ENCODE peak calls at places on chromosome 10, in five cellular contexts. O, L, C, T and I are unnamed samples.

GRCh38 chr10:108544500-108545120 is 1378.7 kb downstream of the XPNPEP1 start:
- DNase-seq in O (no peak), L (peak), C (peak), T (no peak), I (peak)

GRCh38 chr10:60757422-60757895 is 20.8 kb upstream of the CDK1 start:
- DNase-seq in O (no peak), L (no peak), C (no peak), T (no peak), I (peak)

GRCh38 chr10:114584419-114584818 is 73.7 kb downstream of the ABLIM1 start:
- DNase-seq in O (no peak), L (no peak), C (no peak), T (no peak), I (peak)

GRCh38 chr10:50604049-50604640 is 19.6 kb downstream of the SGMS1 start:
- DNase-seq in O (no peak), L (peak), C (no peak), T (no peak), I (no peak)

GRCh38 chr10:79295593-79295992 is 51.7 kb upstream of the PPIF start:
- DNase-seq in O (no peak), L (no peak), C (no peak), T (no peak), I (no peak)

GRCh38 chr10:114058297-114058696 is 14.6 kb downstream of the ADRB1 start:
- DNase-seq in O (no peak), L (no peak), C (no peak), T (no peak), I (no peak)

GRCh38 chr10:126268104-126268900 is 120.0 kb downstream of the ADAM12 start:
- DNase-seq in O (no peak), L (no peak), C (no peak), T (no peak), I (peak)

GRCh38 chr10:73991203-73991602 is 6.7 kb upstream of the VCL start:
- DNase-seq in O (no peak), L (no peak), C (no peak), T (no peak), I (no peak)

GRCh38 chr10:63197304-63198092 is 64.4 kb downstream of the NRBF2 start:
- DNase-seq in O (no peak), L (no peak), C (no peak), T (no peak), I (peak)

GRCh38 chr10:43647576-43647975 is 1.1 kb downstream of the ZNF32 start:
- DNase-seq in O (no peak), L (no peak), C (no peak), T (no peak), I (no peak)

GRCh38 chr10:71527135-71527534 is 130.4 kb downstream of the CDH23 start:
- DNase-seq in O (no peak), L (no peak), C (no peak), T (no peak), I (no peak)

GRCh38 chr10:122113161-122113944 is 124.4 kb downstream of the TACC2 start:
- DNase-seq in O (no peak), L (no peak), C (peak), T (peak), I (peak)

GRCh38 chr10:33735463-33735862 is 401.0 kb upstream of the NRP1 start:
- DNase-seq in O (no peak), L (no peak), C (no peak), T (no peak), I (peak)

GRCh38 chr10:48470115-48470892 is 134.6 kb downstream of the ARHGAP22 start:
- DNase-seq in O (no peak), L (peak), C (no peak), T (no peak), I (peak)

GRCh38 chr10:37763132-37763531 is 94.3 kb downstream of the ZNF248 start:
- DNase-seq in O (no peak), L (no peak), C (no peak), T (no peak), I (no peak)

GRCh38 chr10:1454428-1454827 is 282.9 kb downstream of the ADARB2 start:
- DNase-seq in O (peak), L (no peak), C (no peak), T (no peak), I (no peak)

GRCh38 chr10:94115725-94116124 is 122.0 kb downstream of the PLCE1 start:
- DNase-seq in O (no peak), L (no peak), C (peak), T (peak), I (peak)

GRCh38 chr10:26494018-26494417 is 55.9 kb downstream of the APBB1IP start:
- DNase-seq in O (no peak), L (no peak), C (no peak), T (no peak), I (no peak)

GRCh38 chr10:12067336-12067735 is 1.4 kb upstream of the DHTKD1 start:
- DNase-seq in O (no peak), L (no peak), C (no peak), T (no peak), I (peak)

GRCh38 chr10:96910488-96911395 is 78.6 kb downstream of the LCOR start:
- DNase-seq in O (peak), L (peak), C (peak), T (peak), I (peak)

GRCh38 chr10:67487199-67487598 is 208.8 kb downstream of the CTNNA3 start:
- DNase-seq in O (no peak), L (no peak), C (no peak), T (no peak), I (no peak)

GRCh38 chr10:31319602-31320178 is 674 bp downstream of the ZEB1 start:
- DNase-seq in O (no peak), L (no peak), C (no peak), T (no peak), I (no peak)

GRCh38 chr10:44395902-44396670 is 11.2 kb upstream of the CXCL12 start:
- DNase-seq in O (no peak), L (no peak), C (no peak), T (no peak), I (no peak)

GRCh38 chr10:116699783-116700150 is 42.6 kb downstream of the HSPA12A start:
- DNase-seq in O (no peak), L (no peak), C (no peak), T (no peak), I (no peak)

GRCh38 chr10:118725784-118726507 is 28.8 kb downstream of the CACUL1 start:
- DNase-seq in O (no peak), L (no peak), C (no peak), T (no peak), I (peak)

GRCh38 chr10:77236700-77237099 is 400.9 kb downstream of the KCNMA1 start:
- DNase-seq in O (no peak), L (no peak), C (no peak), T (no peak), I (peak)

GRCh38 chr10:123643315-123643714 is 22.8 kb upstream of the GPR26 start:
- DNase-seq in O (no peak), L (no peak), C (no peak), T (no peak), I (no peak)

GRCh38 chr10:118173326-118173725 is 126.6 kb upstream of the RAB11FIP2 start:
- DNase-seq in O (no peak), L (no peak), C (no peak), T (no peak), I (no peak)

GRCh38 chr10:95485445-95485844 is 75.7 kb downstream of the SORBS1 start:
- DNase-seq in O (no peak), L (no peak), C (no peak), T (no peak), I (no peak)

GRCh38 chr10:73771722-73772279 is 10.0 kb upstream of the CHCHD1 start:
- DNase-seq in O (no peak), L (peak), C (peak), T (peak), I (peak)

GRCh38 chr10:108392286-108392685 is 1227.8 kb upstream of the SORCS1 start:
- DNase-seq in O (no peak), L (no peak), C (no peak), T (no peak), I (peak)

DNA sequence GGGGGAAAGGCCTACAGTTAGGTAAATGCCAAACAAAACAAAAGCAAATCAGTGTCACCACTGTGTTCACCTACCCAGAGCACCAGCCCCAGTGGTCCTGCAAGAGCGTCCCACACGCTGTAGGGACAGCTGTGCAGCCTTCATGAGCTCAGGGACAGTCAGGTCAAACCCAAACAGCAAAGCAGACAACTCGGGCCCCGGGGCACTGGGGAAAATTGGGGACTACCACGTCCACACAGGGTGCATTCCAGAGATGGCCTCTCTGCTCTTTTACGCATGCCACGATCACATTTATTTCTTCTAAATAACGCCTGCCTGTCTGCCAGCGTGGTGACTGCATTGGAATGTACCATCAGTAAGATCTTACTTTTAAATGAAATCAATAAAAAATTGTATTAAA is 21.7 kb downstream of the EBF3 start:
- DNase-seq in O (no peak), L (no peak), C (no peak), T (no peak), I (no peak)
- TF ChIP-seq CEBPB in O (no peak), L (no peak), C (no peak), T (no peak), I (no peak)

GRCh38 chr10:99926925-99927718 is 82.6 kb downstream of the DNMBP start:
- DNase-seq in O (no peak), L (no peak), C (no peak), T (no peak), I (peak)
- TF ChIP-seq CEBPB in O (no peak), L (no peak), C (no peak), T (no peak), I (peak)

DNA sequence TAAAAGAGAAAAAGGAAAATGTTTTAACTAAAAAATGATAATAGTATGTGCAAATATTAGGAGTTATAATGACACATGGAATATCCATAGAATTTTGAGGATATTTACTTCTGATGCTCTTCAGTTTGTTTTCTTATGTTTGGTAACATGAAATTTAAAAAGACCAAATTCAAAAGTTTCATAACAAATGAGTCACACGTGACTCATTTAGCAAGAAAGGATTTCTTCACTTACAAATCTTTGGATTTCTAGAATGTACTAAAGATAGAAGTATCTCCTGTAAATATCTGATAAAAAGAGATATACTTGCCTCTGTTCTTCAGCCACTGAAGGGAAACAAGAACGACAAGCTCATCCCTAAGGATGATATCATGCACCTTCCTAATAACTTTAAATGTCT is 774.5 kb upstream of the LRRTM3 start:
- DNase-seq in O (no peak), L (no peak), C (no peak), T (no peak), I (no peak)
- TF ChIP-seq CEBPB in O (no peak), L (no peak), C (no peak), T (no peak), I (no peak)

GRCh38 chr10:3435671-3436070 is 263.1 kb upstream of the PITRM1 start:
- DNase-seq in O (no peak), L (no peak), C (no peak), T (no peak), I (peak)
- TF ChIP-seq CEBPB in O (no peak), L (no peak), C (no peak), T (no peak), I (peak)

DNA sequence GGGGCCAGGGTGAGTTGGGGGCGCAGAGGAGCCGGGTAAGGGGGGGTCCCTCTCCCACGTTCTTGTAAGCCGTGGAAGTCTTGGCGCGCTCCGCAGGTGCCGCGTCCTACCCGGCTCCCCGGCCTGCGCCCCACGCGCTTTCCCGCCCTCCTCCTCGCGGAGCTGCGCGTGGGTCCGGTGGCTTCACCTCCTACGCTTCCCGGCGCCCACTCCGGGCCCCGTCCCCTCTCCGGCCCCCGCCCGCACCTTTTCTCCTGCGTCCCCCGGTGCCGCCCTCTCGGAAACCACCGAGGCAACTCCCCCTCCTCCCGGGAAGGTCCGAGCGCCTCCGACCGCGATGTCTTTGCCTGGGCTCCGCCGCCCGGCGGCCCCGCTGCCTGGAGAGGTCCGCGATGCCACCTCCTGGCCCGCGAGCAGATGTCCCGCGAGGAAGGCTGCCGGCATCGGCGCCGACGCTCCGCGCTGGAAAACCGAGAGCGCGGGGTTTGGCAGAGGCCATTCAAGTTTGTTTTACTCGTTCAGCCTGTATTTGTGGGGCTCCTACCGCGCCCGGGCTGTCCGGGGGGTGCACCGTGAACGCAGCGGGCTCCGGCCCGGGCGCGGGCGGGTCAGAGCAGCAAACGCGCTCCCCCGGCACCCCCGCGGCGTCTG is 2.4 kb upstream of the NKX6-2 start:
- DNase-seq in O (no peak), L (no peak), C (peak), T (no peak), I (peak)
- TF ChIP-seq CEBPB in O (no peak), L (no peak), C (no peak), T (no peak), I (no peak)

GRCh38 chr10:98316156-98316555 is 48.2 kb upstream of the LOXL4 start:
- DNase-seq in O (no peak), L (no peak), C (no peak), T (no peak), I (no peak)

GRCh38 chr10:98312816-98313215 is 44.8 kb upstream of the LOXL4 start:
- DNase-seq in O (no peak), L (no peak), C (no peak), T (no peak), I (no peak)

GRCh38 chr10:98313598-98313997 is 45.6 kb upstream of the LOXL4 start:
- DNase-seq in O (no peak), L (no peak), C (no peak), T (no peak), I (no peak)

GRCh38 chr10:98316661-98317060 is 48.7 kb upstream of the LOXL4 start:
- DNase-seq in O (no peak), L (no peak), C (no peak), T (no peak), I (peak)

GRCh38 chr10:98314577-98315284 is 46.7 kb upstream of the LOXL4 start:
- DNase-seq in O (no peak), L (no peak), C (no peak), T (no peak), I (no peak)
- TF ChIP-seq CEBPB in O (no peak), L (no peak), C (no peak), T (peak), I (no peak)